ENCODE peak calls at places on chromosome 21, in seven cellular contexts. Q is cardiac fibroblast, M is hippocampal formation, T is fibroblast of lung, G is substantia nigra, E is HS-5, C is IMR-90. I is an unnamed sample.

GRCh38 chr21:43281661-43282357 is 113.0 kb downstream of the CRYAA start:
- DNase-seq in Q (no peak), M (no peak), T (no peak), G (no peak), E (no peak), C (no peak), I (no peak)

GRCh38 chr21:14916676-14917141 is 148.1 kb downstream of the NRIP1 start:
- DNase-seq in Q (peak), M (no peak), T (peak), G (no peak), E (no peak), C (peak), I (no peak)

GRCh38 chr21:38777521-38777920 is 28.2 kb upstream of the ETS2 start:
- DNase-seq in Q (no peak), M (no peak), T (no peak), G (no peak), E (no peak), C (no peak), I (no peak)

GRCh38 chr21:17387030-17387617 is 125.7 kb upstream of the CXADR start:
- DNase-seq in Q (peak), M (peak), T (peak), G (no peak), E (peak), C (peak), I (peak)

GRCh38 chr21:16239659-16240265 is 510.0 kb downstream of the USP25 start:
- DNase-seq in Q (no peak), M (no peak), T (no peak), G (no peak), E (no peak), C (no peak), I (no peak)

GRCh38 chr21:38984982-38985422 is 179.3 kb downstream of the ETS2 start:
- DNase-seq in Q (peak), M (no peak), T (peak), G (no peak), E (peak), C (peak), I (no peak)

GRCh38 chr21:41768371-41769042 is 1.7 kb upstream of the RIPK4 start:
- DNase-seq in Q (peak), M (no peak), T (peak), G (no peak), E (peak), C (peak), I (no peak)

GRCh38 chr21:41786521-41786987 is 19.7 kb upstream of the RIPK4 start:
- DNase-seq in Q (no peak), M (no peak), T (no peak), G (no peak), E (no peak), C (peak), I (no peak)

GRCh38 chr21:41627428-41627827 is 119.5 kb upstream of the TMPRSS2 start:
- DNase-seq in Q (peak), M (no peak), T (peak), G (no peak), E (peak), C (peak), I (no peak)

GRCh38 chr21:17191346-17191993 is 321.4 kb upstream of the CXADR start:
- DNase-seq in Q (no peak), M (no peak), T (no peak), G (no peak), E (no peak), C (no peak), I (no peak)

GRCh38 chr21:35072960-35073359 is 23.9 kb upstream of the RUNX1 start:
- DNase-seq in Q (no peak), M (no peak), T (peak), G (no peak), E (no peak), C (peak), I (no peak)

GRCh38 chr21:38333290-38334272 is 76.8 kb downstream of the KCNJ15 start:
- DNase-seq in Q (peak), M (no peak), T (peak), G (no peak), E (no peak), C (no peak), I (no peak)

GRCh38 chr21:43370091-43370658 is 56.8 kb downstream of the SIK1 start:
- DNase-seq in Q (peak), M (no peak), T (peak), G (no peak), E (no peak), C (peak), I (no peak)

GRCh38 chr21:44062380-44062779 is 44.8 kb upstream of the PWP2 start:
- DNase-seq in Q (no peak), M (no peak), T (no peak), G (no peak), E (no peak), C (no peak), I (no peak)

GRCh38 chr21:31370281-31370892 is 26.3 kb upstream of the TIAM1 start:
- DNase-seq in Q (no peak), M (no peak), T (no peak), G (no peak), E (no peak), C (no peak), I (no peak)

GRCh38 chr21:15140321-15141019 is 75.7 kb upstream of the NRIP1 start:
- DNase-seq in Q (no peak), M (no peak), T (peak), G (no peak), E (no peak), C (no peak), I (no peak)